ENCODE peak calls at places on chromosome 7, in seven cellular contexts. K, C, Q, J, G, Z and I are unnamed samples.
A peak's percentile ranks its signal among the peaks of the same experiment; 100 is the strongest.

GRCh38 chr7:82507976-82508677 is 64.5 kb upstream of the CACNA2D1 start:
- DNase-seq in Q (no peak), G (no peak), J (no peak), K (peak; percentile 66), Z (no peak), C (no peak), I (no peak)

GRCh38 chr7:77393261-77393660 is 22.9 kb downstream of the GSAP start:
- DNase-seq in Z (no peak), J (no peak), Q (no peak), K (no peak), C (no peak), G (peak; percentile 66), I (no peak)

GRCh38 chr7:32586291-32587221 is 91.3 kb downstream of the AVL9 start:
- DNase-seq in Z (no peak), G (peak; percentile 96), J (peak; percentile 99), Q (no peak), K (no peak), C (peak; percentile 28), I (peak; percentile 33)

GRCh38 chr7:106347229-106347833 is 62.5 kb upstream of the NAMPT start:
- DNase-seq in Q (no peak), J (no peak), C (no peak), Z (no peak), K (no peak), G (no peak), I (no peak)

GRCh38 chr7:156177396-156178055 is 365.3 kb upstream of the SHH start:
- DNase-seq in J (no peak), Z (no peak), G (no peak), K (no peak), Q (no peak), C (no peak), I (no peak)

GRCh38 chr7:149475121-149476045 is 14.5 kb upstream of the ZNF777 start:
- DNase-seq in Z (no peak), C (no peak), G (no peak), Q (no peak), J (no peak), K (no peak), I (no peak)

GRCh38 chr7:123201901-123202300 is 2.1 kb upstream of the SLC13A1 start:
- DNase-seq in Z (no peak), K (no peak), G (no peak), J (no peak), Q (no peak), C (no peak), I (no peak)

GRCh38 chr7:139681812-139682135 is 96.0 kb downstream of the HIPK2 start:
- DNase-seq in J (no peak), Q (no peak), C (no peak), K (no peak), Z (no peak), G (no peak), I (no peak)

GRCh38 chr7:100435401-100436304 is 644 bp downstream of the PPP1R35 start:
- DNase-seq in C (no peak), J (peak; percentile 39), K (peak; percentile 45), Q (peak; percentile 64), Z (peak; percentile 68), G (no peak), I (no peak)

GRCh38 chr7:74061840-74062539 is 21.6 kb upstream of the LIMK1 start:
- DNase-seq in Q (peak; percentile 90), J (peak; percentile 96), K (peak; percentile 61), Z (peak; percentile 95), C (peak; percentile 87), G (peak; percentile 91), I (peak; percentile 85)

GRCh38 chr7:121741896-121742295 is 131.1 kb upstream of the PTPRZ1 start:
- DNase-seq in Q (no peak), G (no peak), J (peak; percentile 6), K (no peak), C (no peak), Z (no peak), I (no peak)

GRCh38 chr7:155298288-155298833 is 683 bp downstream of the INSIG1 start:
- DNase-seq in K (no peak), Z (no peak), C (no peak), Q (no peak), G (no peak), J (no peak), I (no peak)

GRCh38 chr7:57772126-57772924 is 322.3 kb downstream of the ZNF716 start:
- DNase-seq in Q (no peak), J (no peak), Z (no peak), K (no peak), C (no peak), G (no peak), I (no peak)

GRCh38 chr7:74289660-74290589 is 718 bp downstream of the CLIP2 start:
- DNase-seq in Q (peak; percentile 67), K (no peak), C (peak; percentile 56), J (no peak), G (no peak), Z (peak; percentile 80), I (peak; percentile 66)

GRCh38 chr7:56091591-56091990 is 1.2 kb downstream of the PHKG1 start:
- DNase-seq in Q (no peak), Z (peak; percentile 89), G (no peak), C (no peak), J (peak; percentile 8), K (no peak), I (no peak)

GRCh38 chr7:87687653-87688254 is 59.6 kb downstream of the RUNDC3B start:
- DNase-seq in G (no peak), Z (no peak), Q (no peak), J (no peak), C (no peak), K (no peak), I (no peak)

GRCh38 chr7:21580073-21580521 is 37.3 kb downstream of the DNAH11 start:
- DNase-seq in J (peak; percentile 42), C (no peak), Z (no peak), K (no peak), Q (no peak), G (peak; percentile 57), I (no peak)

GRCh38 chr7:64876792-64877713 is 26.0 kb upstream of the ZNF273 start:
- DNase-seq in J (peak; percentile 22), Q (no peak), K (peak; percentile 27), Z (peak; percentile 75), G (no peak), C (no peak), I (peak; percentile 80)

GRCh38 chr7:92523110-92523509 is 5.2 kb downstream of the PEX1 start:
- DNase-seq in Q (no peak), K (no peak), G (no peak), J (no peak), Z (no peak), C (no peak), I (no peak)

GRCh38 chr7:47358357-47358756 is 223.6 kb downstream of the TNS3 start:
- DNase-seq in G (no peak), Z (no peak), K (no peak), C (no peak), J (no peak), Q (no peak), I (no peak)

GRCh38 chr7:31518766-31519165 is 4.9 kb downstream of the ITPRID1 start:
- DNase-seq in K (no peak), Q (no peak), G (no peak), C (no peak), J (no peak), Z (no peak), I (no peak)

GRCh38 chr7:138755331-138755747 is 42.5 kb upstream of the TMEM213 start:
- DNase-seq in J (peak; percentile 72), K (no peak), C (no peak), G (no peak), Z (no peak), Q (no peak), I (no peak)

GRCh38 chr7:120370954-120371353 is 98.0 kb downstream of the KCND2 start:
- DNase-seq in G (no peak), J (no peak), C (no peak), K (no peak), Q (no peak), Z (no peak), I (no peak)

GRCh38 chr7:5420841-5421625 is 2.6 kb downstream of the TNRC18 start:
- DNase-seq in Q (peak; percentile 59), K (no peak), G (no peak), C (no peak), Z (no peak), J (no peak), I (no peak)

GRCh38 chr7:86644282-86645173 is 819 bp downstream of the GRM3 start:
- DNase-seq in J (no peak), Q (peak; percentile 6), Z (no peak), G (no peak), K (peak; percentile 65), C (no peak), I (peak; percentile 39)

GRCh38 chr7:76065016-76065612 is 17.2 kb downstream of the MDH2 start:
- DNase-seq in G (no peak), J (no peak), Q (no peak), Z (no peak), K (no peak), C (no peak), I (no peak)

GRCh38 chr7:155009570-155010157 is 6.7 kb upstream of the PAXIP1 start:
- DNase-seq in Q (no peak), G (no peak), Z (no peak), J (peak; percentile 5), K (peak; percentile 51), C (no peak), I (no peak)

GRCh38 chr7:4119848-4120247 is 562.2 kb upstream of the FOXK1 start:
- DNase-seq in Z (no peak), Q (no peak), C (no peak), G (no peak), K (no peak), J (no peak), I (no peak)
- H3K27me3 ChIP-seq in Z (no peaks in the 10 kb centered on the region), Q (no peaks in the 10 kb centered on the region), C (no peaks in the 10 kb centered on the region), G (no peaks in the 10 kb centered on the region), K (no peaks in the 10 kb centered on the region), J (no peaks in the 10 kb centered on the region), I (no peaks in the 10 kb centered on the region)

GRCh38 chr7:128407751-128408708 is 1.8 kb downstream of the IMPDH1 start:
- DNase-seq in Q (peak; percentile 51), G (no peak), K (no peak), J (peak; percentile 34), Z (no peak), C (no peak), I (no peak)
- H3K27me3 ChIP-seq in Q (no peaks in the 10 kb centered on the region), G (no peaks in the 10 kb centered on the region), K (peaks cover 29% of the 10 kb centered on the region), J (peaks cover 52% of the 10 kb centered on the region), Z (no peaks in the 10 kb centered on the region), C (no peaks in the 10 kb centered on the region), I (no peaks in the 10 kb centered on the region)

DNA sequence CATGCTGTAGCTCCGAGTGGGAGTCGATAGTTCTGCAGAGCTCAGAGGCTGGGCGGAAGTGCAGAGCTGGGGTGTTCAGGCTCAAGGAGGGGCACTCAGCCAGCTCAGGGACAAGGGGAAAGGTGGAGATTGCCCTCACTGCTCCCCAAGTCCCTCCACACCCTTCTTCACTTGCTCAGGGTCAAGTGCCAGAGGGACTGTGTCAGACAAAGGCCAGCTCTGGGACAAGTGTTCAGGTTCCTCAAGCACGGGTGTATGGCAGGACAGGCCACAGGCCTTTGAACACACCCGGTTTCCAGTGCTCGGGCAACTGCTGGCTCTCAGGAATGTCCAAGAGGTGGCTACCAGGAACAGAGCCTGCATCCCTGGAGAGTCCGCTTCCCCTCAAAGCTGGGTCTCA is 293.0 kb upstream of the PODXL start:
- DNase-seq in Q (no peak), G (no peak), J (no peak), K (no peak), Z (no peak), C (no peak), I (no peak)
- H3K27me3 ChIP-seq in Q (no peaks in the 10 kb centered on the region), G (peaks cover 2% of the 10 kb centered on the region), J (no peaks in the 10 kb centered on the region), K (no peaks in the 10 kb centered on the region), Z (no peaks in the 10 kb centered on the region), C (no peaks in the 10 kb centered on the region), I (no peaks in the 10 kb centered on the region)

GRCh38 chr7:80587538-80587937 is 50.9 kb upstream of the CD36 start:
- DNase-seq in J (no peak), C (no peak), Q (no peak), K (no peak), Z (no peak), G (no peak), I (no peak)
- H3K27me3 ChIP-seq in J (no peaks in the 10 kb centered on the region), C (no peaks in the 10 kb centered on the region), Q (no peaks in the 10 kb centered on the region), K (no peaks in the 10 kb centered on the region), Z (no peaks in the 10 kb centered on the region), G (no peaks in the 10 kb centered on the region), I (no peaks in the 10 kb centered on the region)